ENCODE peak calls at places on chromosomes 11 and 22, in four cellular contexts. S, L, M and I are unnamed samples.

GRCh38 chr22:30250713-30251267 is 4.2 kb upstream of the LIF start:
- DNase-seq in S (peak; percentile 91), L (no peak), M (no peak), I (no peak)

GRCh38 chr11:119666463-119667131 is 62.4 kb downstream of the NECTIN1 start:
- DNase-seq in S (peak; percentile 83), L (peak; percentile 79), M (peak; percentile 65), I (peak; percentile 37)

GRCh38 chr22:19178659-19179471 is at the start of gene SLC25A1:
- DNase-seq in S (peak; percentile 89), L (peak; percentile 100), M (peak; percentile 88), I (peak; percentile 81)

GRCh38 chr11:3186166-3186953 is 21.2 kb upstream of the OSBPL5 start:
- DNase-seq in S (no peak), L (no peak), M (no peak), I (no peak)

GRCh38 chr11:2794419-2794795 is 91.2 kb downstream of the CDKN1C start:
- DNase-seq in S (no peak), L (no peak), M (no peak), I (no peak)

GRCh38 chr11:10674991-10675440 is 18.5 kb downstream of the IRAG1 start:
- DNase-seq in S (no peak), L (no peak), M (no peak), I (no peak)

GRCh38 chr11:72735495-72736027 is 16.6 kb downstream of the ARAP1 start:
- DNase-seq in S (peak; percentile 45), L (peak; percentile 53), M (peak; percentile 54), I (no peak)

GRCh38 chr11:91173701-91174100 is 950.9 kb upstream of the CHORDC1 start:
- DNase-seq in S (no peak), L (no peak), M (no peak), I (no peak)

GRCh38 chr11:64863381-64864060 is 14.9 kb downstream of the EHD1 start:
- DNase-seq in S (no peak), L (no peak), M (no peak), I (no peak)

GRCh38 chr11:33670250-33671011 is 30.2 kb downstream of the C11orf91 start:
- DNase-seq in S (no peak), L (no peak), M (peak; percentile 12), I (no peak)

GRCh38 chr11:3824714-3825472 is 15.9 kb downstream of the RHOG start:
- DNase-seq in S (peak; percentile 17), L (peak; percentile 88), M (peak; percentile 44), I (peak; percentile 55)

GRCh38 chr11:65777821-65778361 is 2.9 kb downstream of the AP5B1 start:
- DNase-seq in S (no peak), L (no peak), M (no peak), I (no peak)

GRCh38 chr11:114366331-114367243 is 33.7 kb downstream of the C11orf71 start:
- DNase-seq in S (peak; percentile 32), L (no peak), M (peak; percentile 51), I (no peak)

GRCh38 chr11:123190504-123190903 is 4.5 kb downstream of the CLMP start:
- DNase-seq in S (no peak), L (no peak), M (no peak), I (no peak)

GRCh38 chr22:21876486-21877176 is 9.2 kb upstream of the MAPK1 start:
- DNase-seq in S (no peak), L (peak; percentile 75), M (peak; percentile 57), I (no peak)

GRCh38 chr22:38866024-38866398 is 6.0 kb downstream of the CBX6 start:
- DNase-seq in S (no peak), L (no peak), M (no peak), I (no peak)

GRCh38 chr22:49648053-49648452 is 179.6 kb downstream of the BRD1 start:
- DNase-seq in S (no peak), L (no peak), M (no peak), I (no peak)

GRCh38 chr11:122044086-122044485 is 71.9 kb downstream of the BLID start:
- DNase-seq in S (no peak), L (no peak), M (no peak), I (no peak)

GRCh38 chr11:104531075-104531474 is 367.1 kb upstream of the PDGFD start:
- DNase-seq in S (no peak), L (no peak), M (peak; percentile 15), I (no peak)

GRCh38 chr11:14203392-14203791 is 155.6 kb downstream of the RRAS2 start:
- DNase-seq in S (no peak), L (no peak), M (no peak), I (no peak)

GRCh38 chr11:6614446-6614845 is 2.4 kb upstream of the TAF10 start:
- DNase-seq in S (no peak), L (no peak), M (no peak), I (no peak)

GRCh38 chr11:37409124-37409523 is 811.1 kb upstream of the RAG2 start:
- DNase-seq in S (no peak), L (no peak), M (no peak), I (no peak)

GRCh38 chr11:7775689-7776088 is 21.1 kb downstream of the OR5P2 start:
- DNase-seq in S (no peak), L (no peak), M (no peak), I (no peak)

GRCh38 chr11:31997955-31998354 is 92.9 kb upstream of the RCN1 start:
- DNase-seq in S (no peak), L (no peak), M (no peak), I (no peak)

GRCh38 chr11:120622189-120622912 is 110.8 kb downstream of the GRIK4 start:
- DNase-seq in S (no peak), L (peak; percentile 32), M (no peak), I (no peak)

GRCh38 chr11:1091332-1092083 is 16.8 kb downstream of the MUC2 start:
- DNase-seq in S (no peak), L (no peak), M (no peak), I (no peak)

GRCh38 chr11:1092145-1092670 is 17.5 kb downstream of the MUC2 start:
- DNase-seq in S (no peak), L (no peak), M (no peak), I (no peak)

GRCh38 chr11:1088927-1089737 is 14.5 kb downstream of the MUC2 start:
- DNase-seq in S (no peak), L (no peak), M (no peak), I (no peak)

GRCh38 chr11:1089738-1090599 is 15.3 kb downstream of the MUC2 start:
- DNase-seq in S (no peak), L (no peak), M (no peak), I (peak; percentile 2)

GRCh38 chr11:1090600-1091331 is 16.1 kb downstream of the MUC2 start:
- DNase-seq in S (no peak), L (no peak), M (no peak), I (no peak)
- H3K9me3 ChIP-seq in S (no peaks in the 10 kb centered on the region), L (no peaks in the 10 kb centered on the region), M (no peaks in the 10 kb centered on the region), I (no peaks in the 10 kb centered on the region)

DNA sequence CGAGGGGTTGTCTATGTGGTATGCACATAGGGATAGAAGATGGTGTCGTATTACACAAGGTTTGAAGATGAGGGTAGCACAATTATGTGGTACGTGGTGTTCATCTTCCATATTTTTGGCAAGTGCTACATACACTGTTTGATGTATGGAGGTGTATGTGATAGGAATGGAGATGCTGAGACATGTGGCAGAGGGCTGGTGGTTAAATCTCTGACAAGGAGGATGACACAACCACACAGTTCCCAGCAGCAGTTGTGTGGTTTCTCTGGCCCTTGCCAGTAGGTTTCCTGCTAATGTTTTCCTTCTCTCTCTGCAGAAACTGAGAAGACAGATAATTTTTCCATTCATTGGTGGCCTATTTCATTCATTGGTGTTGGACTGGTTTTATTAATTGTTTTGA is 17.0 kb downstream of the NCR3LG1 start:
- DNase-seq in S (no peak), L (no peak), M (no peak), I (no peak)
- H3K9me3 ChIP-seq in S (peaks cover 35% of the 10 kb centered on the region), L (peaks cover 33% of the 10 kb centered on the region), M (peaks cover 13% of the 10 kb centered on the region), I (peaks cover 21% of the 10 kb centered on the region)

DNA sequence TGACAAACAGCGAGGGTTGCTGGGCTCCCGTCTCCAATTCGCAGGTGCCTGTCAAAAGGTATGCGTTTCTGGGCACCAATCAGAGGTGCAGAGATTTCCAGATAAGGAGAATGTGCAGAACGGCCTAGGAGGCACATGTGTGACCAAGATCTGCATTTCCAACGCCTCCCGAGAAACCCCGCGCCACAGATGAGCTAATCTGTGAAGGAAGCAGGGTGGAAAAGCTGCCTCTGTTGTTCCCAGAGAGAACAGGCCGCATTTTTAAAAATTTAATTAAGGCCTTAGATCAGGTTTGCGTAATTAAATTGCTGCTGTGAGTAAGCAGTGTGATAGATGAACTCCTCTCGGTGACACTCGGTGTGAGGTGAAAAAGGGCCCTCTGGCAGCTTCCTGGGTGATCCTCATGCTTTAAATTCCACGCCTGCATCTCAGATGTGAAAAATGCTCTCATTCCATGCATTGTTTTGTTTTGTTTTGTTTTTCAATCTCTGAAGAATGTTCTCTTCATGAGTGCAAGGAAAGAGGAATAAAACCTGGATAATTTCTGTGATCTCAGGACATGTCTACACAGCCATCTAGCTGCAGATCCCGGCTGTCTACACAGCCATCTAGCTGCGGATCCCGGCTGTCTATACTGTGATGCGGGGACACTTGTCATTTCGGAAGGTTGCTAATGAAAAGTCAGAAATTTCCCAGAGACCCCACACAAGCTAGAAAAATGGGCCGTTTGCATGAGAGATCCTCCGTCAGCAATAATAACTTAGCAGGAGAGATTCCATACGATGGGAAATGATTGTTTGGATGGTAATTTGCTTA is 1398.9 kb downstream of the BRD1 start:
- DNase-seq in S (no peak), L (no peak), M (no peak), I (no peak)
- H3K9me3 ChIP-seq in S (no peaks in the 10 kb centered on the region), L (no peaks in the 10 kb centered on the region), M (peaks cover 17% of the 10 kb centered on the region), I (no peaks in the 10 kb centered on the region)

DNA sequence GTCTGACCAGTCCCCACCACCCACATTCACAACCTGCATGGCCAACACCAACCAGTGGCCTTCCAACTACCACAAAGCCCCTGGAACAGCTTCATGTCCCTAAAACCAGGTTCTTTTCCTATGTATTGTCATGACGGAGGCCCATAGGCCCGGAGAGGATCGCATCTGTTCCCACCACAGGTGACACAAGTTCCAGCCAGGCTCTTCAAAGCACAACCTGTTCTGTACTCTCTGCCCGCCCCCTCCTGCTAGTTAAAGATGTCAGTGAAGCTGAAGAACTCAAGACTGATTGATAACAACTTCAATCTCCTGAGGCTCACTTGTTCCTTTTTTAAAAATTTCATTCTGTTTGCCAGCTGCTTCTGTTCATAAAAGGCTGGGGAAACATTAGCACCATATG is 121.1 kb upstream of the GUCY1A2 start:
- DNase-seq in S (no peak), L (no peak), M (no peak), I (no peak)
- H3K9me3 ChIP-seq in S (peaks cover 5% of the 10 kb centered on the region), L (no peaks in the 10 kb centered on the region), M (peaks cover 2% of the 10 kb centered on the region), I (no peaks in the 10 kb centered on the region)

GRCh38 chr22:47450876-47451475 is 688.5 kb downstream of the TBC1D22A start:
- DNase-seq in S (no peak), L (no peak), M (no peak), I (no peak)

GRCh38 chr22:47446821-47447810 is 684.7 kb downstream of the TBC1D22A start:
- DNase-seq in S (no peak), L (no peak), M (no peak), I (no peak)

GRCh38 chr22:47449508-47450270 is 687.2 kb downstream of the TBC1D22A start:
- DNase-seq in S (no peak), L (no peak), M (no peak), I (no peak)

GRCh38 chr22:47446331-47446730 is 683.9 kb downstream of the TBC1D22A start:
- DNase-seq in S (no peak), L (no peak), M (no peak), I (no peak)

GRCh38 chr22:47448231-47449035 is 686.0 kb downstream of the TBC1D22A start:
- DNase-seq in S (no peak), L (no peak), M (no peak), I (no peak)
- H3K9me3 ChIP-seq in S (no peaks in the 10 kb centered on the region), L (no peaks in the 10 kb centered on the region), M (peaks cover 11% of the 10 kb centered on the region), I (no peaks in the 10 kb centered on the region)